ENCODE peak calls at places on chromosome 6, in ten cellular contexts. Q, F, M, Y, D, S, O, B, L and G are unnamed samples.

GRCh38 chr6:72042088-72042487 is 155.7 kb downstream of the RIMS1 start:
- DNase-seq in Q (peak; percentile 2), F (no peak), M (no peak), Y (no peak), D (no peak), S (no peak), O (no peak), B (no peak), L (no peak), G (no peak)

GRCh38 chr6:40352006-40352405 is 235.2 kb downstream of the LRFN2 start:
- DNase-seq in Q (no peak), F (no peak), M (no peak), Y (no peak), D (no peak), S (no peak), O (no peak), B (no peak), L (no peak), G (no peak)

GRCh38 chr6:30100585-30101422 is 12.1 kb downstream of the TRIM31 start:
- DNase-seq in Q (peak; percentile 75), F (no peak), M (peak; percentile 86), Y (no peak), D (no peak), S (no peak), O (no peak), B (peak; percentile 64), L (peak; percentile 35), G (peak; percentile 32)

GRCh38 chr6:30683980-30684338 is 2.5 kb downstream of the PPP1R18 start:
- DNase-seq in Q (no peak), F (no peak), M (no peak), Y (no peak), D (no peak), S (no peak), O (no peak), B (no peak), L (no peak), G (no peak)

GRCh38 chr6:27157461-27158315 is 89.8 kb upstream of the PRSS16 start:
- DNase-seq in Q (peak; percentile 87), F (peak; percentile 56), M (peak; percentile 72), Y (peak; percentile 61), D (peak; percentile 77), S (peak; percentile 30), O (no peak), B (peak; percentile 78), L (peak; percentile 66), G (peak; percentile 93)

GRCh38 chr6:46510656-46511055 is 19.4 kb upstream of the RCAN2 start:
- DNase-seq in Q (peak; percentile 23), F (peak; percentile 28), M (no peak), Y (no peak), D (no peak), S (no peak), O (no peak), B (peak; percentile 37), L (peak; percentile 46), G (no peak)

GRCh38 chr6:142943746-142944125 is 1.2 kb downstream of the HIVEP2 start:
- DNase-seq in Q (peak; percentile 23), F (peak; percentile 27), M (peak; percentile 64), Y (peak; percentile 84), D (peak; percentile 48), S (no peak), O (no peak), B (no peak), L (no peak), G (no peak)

GRCh38 chr6:149140910-149141290 is 176.6 kb upstream of the TAB2 start:
- DNase-seq in Q (no peak), F (no peak), M (no peak), Y (no peak), D (no peak), S (no peak), O (no peak), B (no peak), L (no peak), G (no peak)

GRCh38 chr6:88177961-88178464 is 11.9 kb upstream of the CNR1 start:
- DNase-seq in Q (no peak), F (peak; percentile 10), M (no peak), Y (peak; percentile 91), D (no peak), S (no peak), O (no peak), B (no peak), L (no peak), G (no peak)

GRCh38 chr6:52887912-52888535 is 21.5 kb downstream of the GSTA3 start:
- DNase-seq in Q (peak; percentile 49), F (peak; percentile 56), M (no peak), Y (no peak), D (peak; percentile 44), S (no peak), O (no peak), B (no peak), L (no peak), G (no peak)

GRCh38 chr6:165774903-165775608 is 112.0 kb upstream of the PDE10A start:
- DNase-seq in Q (no peak), F (peak; percentile 18), M (no peak), Y (no peak), D (no peak), S (no peak), O (no peak), B (peak; percentile 36), L (peak; percentile 69), G (no peak)

GRCh38 chr6:111566222-111566717 is 39.4 kb downstream of the TRAF3IP2 start:
- DNase-seq in Q (no peak), F (no peak), M (no peak), Y (peak; percentile 10), D (peak; percentile 44), S (no peak), O (no peak), B (no peak), L (no peak), G (no peak)

GRCh38 chr6:151482290-151482689 is 11.5 kb upstream of the CCDC170 start:
- DNase-seq in Q (no peak), F (no peak), M (no peak), Y (peak; percentile 11), D (peak; percentile 52), S (no peak), O (no peak), B (no peak), L (no peak), G (no peak)

GRCh38 chr6:32190054-32190945 is at the start of gene PBX2:
- DNase-seq in Q (peak; percentile 74), F (peak; percentile 84), M (peak; percentile 91), Y (peak; percentile 90), D (peak; percentile 89), S (peak; percentile 94), O (no peak), B (peak; percentile 96), L (peak; percentile 95), G (peak; percentile 85)
- H3K4me1 ChIP-seq in Q (peaks cover 33% of the 10 kb centered on the region), F (peaks cover 32% of the 10 kb centered on the region), M (peaks cover 28% of the 10 kb centered on the region), Y (peaks cover 68% of the 10 kb centered on the region), D (peaks cover 12% of the 10 kb centered on the region), S (peaks cover 53% of the 10 kb centered on the region), O (peaks cover 10% of the 10 kb centered on the region), B (peaks cover 89% of the 10 kb centered on the region), L (peaks cover 73% of the 10 kb centered on the region), G (peaks cover 72% of the 10 kb centered on the region)

DNA sequence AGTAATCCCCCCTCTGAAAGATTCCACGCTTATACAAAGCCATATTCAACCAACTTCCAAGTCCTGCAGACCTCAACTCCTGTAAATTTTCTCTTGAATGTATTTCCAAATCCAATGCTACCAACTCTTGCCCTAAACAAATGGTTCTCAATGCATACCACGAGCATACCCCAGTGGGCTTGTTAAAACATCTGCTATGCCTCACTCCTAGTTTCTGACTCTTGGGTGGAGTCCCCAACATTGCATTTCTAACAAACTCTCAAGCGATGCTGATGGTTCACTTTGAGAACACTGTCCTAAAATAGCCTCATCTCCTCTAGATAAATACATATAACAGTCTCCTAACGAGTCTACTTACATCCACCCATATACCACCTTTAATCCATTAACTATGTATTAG is 7.3 kb downstream of the HBS1L start:
- DNase-seq in Q (no peak), F (no peak), M (no peak), Y (no peak), D (no peak), S (no peak), O (no peak), B (no peak), L (no peak), G (no peak)
- H3K4me1 ChIP-seq in Q (no peaks in the 10 kb centered on the region), F (no peaks in the 10 kb centered on the region), M (no peaks in the 10 kb centered on the region), Y (peaks cover 24% of the 10 kb centered on the region), D (no peaks in the 10 kb centered on the region), S (no peaks in the 10 kb centered on the region), O (no peaks in the 10 kb centered on the region), B (peaks cover 30% of the 10 kb centered on the region), L (peaks cover 37% of the 10 kb centered on the region), G (peaks cover 15% of the 10 kb centered on the region)

GRCh38 chr6:106516629-106517028 is 112.7 kb downstream of the RTN4IP1 start:
- DNase-seq in Q (no peak), F (no peak), M (no peak), Y (peak; percentile 54), D (no peak), S (no peak), O (no peak), B (no peak), L (no peak), G (no peak)
- H3K4me1 ChIP-seq in Q (peaks cover 53% of the 10 kb centered on the region), F (peaks cover 22% of the 10 kb centered on the region), M (peaks cover 18% of the 10 kb centered on the region), Y (peaks cover 55% of the 10 kb centered on the region), D (peaks cover 9% of the 10 kb centered on the region), S (no peaks in the 10 kb centered on the region), O (peaks cover 1% of the 10 kb centered on the region), B (peaks cover 80% of the 10 kb centered on the region), L (peaks cover 11% of the 10 kb centered on the region), G (peaks cover 27% of the 10 kb centered on the region)

GRCh38 chr6:5091646-5092045 is 6.5 kb downstream of the PPP1R3G start:
- DNase-seq in Q (no peak), F (no peak), M (no peak), Y (no peak), D (no peak), S (no peak), O (no peak), B (no peak), L (no peak), G (no peak)

GRCh38 chr6:5091210-5091609 is 6.1 kb downstream of the PPP1R3G start:
- DNase-seq in Q (no peak), F (no peak), M (no peak), Y (no peak), D (no peak), S (no peak), O (no peak), B (no peak), L (no peak), G (no peak)

GRCh38 chr6:5088780-5089179 is 3.6 kb downstream of the PPP1R3G start:
- DNase-seq in Q (no peak), F (no peak), M (no peak), Y (no peak), D (no peak), S (no peak), O (no peak), B (no peak), L (no peak), G (no peak)

GRCh38 chr6:5090603-5091002 is 5.5 kb downstream of the PPP1R3G start:
- DNase-seq in Q (no peak), F (no peak), M (no peak), Y (no peak), D (no peak), S (no peak), O (no peak), B (no peak), L (no peak), G (no peak)

DNA sequence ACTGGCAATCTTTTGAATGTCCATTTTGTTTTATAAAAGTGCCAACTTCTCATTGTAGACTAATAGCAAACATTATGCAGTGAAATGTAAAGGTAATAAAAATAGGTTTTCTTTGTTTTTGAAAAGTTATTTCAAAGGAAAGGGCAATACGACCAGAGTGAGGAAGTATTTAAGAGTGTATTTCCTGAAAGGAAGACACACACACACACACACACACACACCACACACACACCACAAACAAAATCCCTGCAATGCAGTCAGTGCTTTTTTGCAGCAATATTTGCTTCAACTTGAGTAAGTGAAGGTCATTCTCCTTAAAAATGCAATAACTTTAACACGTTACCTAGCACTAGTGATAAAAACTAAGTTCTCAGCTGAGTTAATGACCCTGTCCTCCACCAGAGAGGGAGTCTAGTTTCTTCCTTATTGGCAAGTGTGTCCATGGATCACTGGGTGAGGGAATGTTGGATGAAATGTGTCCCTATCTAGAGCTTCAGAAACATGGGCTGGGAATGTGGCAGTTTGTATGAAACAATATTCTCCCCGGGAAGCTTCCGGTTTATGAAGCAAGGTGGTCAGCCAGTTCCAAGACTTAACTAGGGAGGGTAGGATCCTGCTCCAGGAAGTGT is 4.8 kb downstream of the PPP1R3G start:
- DNase-seq in Q (no peak), F (no peak), M (no peak), Y (no peak), D (no peak), S (no peak), O (no peak), B (no peak), L (no peak), G (no peak)
- H3K4me1 ChIP-seq in Q (peaks cover 13% of the 10 kb centered on the region), F (peaks cover 5% of the 10 kb centered on the region), M (peaks cover 8% of the 10 kb centered on the region), Y (no peaks in the 10 kb centered on the region), D (peaks cover 2% of the 10 kb centered on the region), S (no peaks in the 10 kb centered on the region), O (peaks cover 6% of the 10 kb centered on the region), B (peaks cover 23% of the 10 kb centered on the region), L (peaks cover 30% of the 10 kb centered on the region), G (peaks cover 13% of the 10 kb centered on the region)